ENCODE peak calls at places on chromosomes 16 and 17, in four cellular contexts. J is endodermal cell, F is heart left ventricle, P is foreskin keratinocyte. N is an unnamed sample.

GRCh38 chr17:40564195-40564882 is 933 bp downstream of the CCR7 start:
- DNase-seq in F (no peak), J (peak), P (no peak), N (no peak)

GRCh38 chr16:19147627-19148026 is 20.4 kb upstream of the SYT17 start:
- DNase-seq in J (no peak), P (no peak), F (no peak), N (no peak)

GRCh38 chr16:80174416-80174815 is 366.4 kb upstream of the DYNLRB2 start:
- DNase-seq in F (no peak), P (peak), J (no peak), N (peak)

GRCh38 chr17:40121191-40121885 is 433 bp upstream of the MSL1 start:
- DNase-seq in P (no peak), F (no peak), J (peak), N (peak)

GRCh38 chr17:8818047-8818446 is 18.9 kb upstream of the MFSD6L start:
- DNase-seq in P (no peak), J (peak), F (no peak), N (no peak)

GRCh38 chr16:12543700-12544476 is 259.8 kb downstream of the CPPED1 start:
- DNase-seq in P (no peak), F (no peak), J (no peak), N (no peak)

GRCh38 chr17:7004398-7005253 is 7.8 kb upstream of the RNASEK start:
- DNase-seq in J (peak), F (no peak), P (no peak), N (no peak)

GRCh38 chr16:67723151-67723915 is 4.2 kb upstream of the GFOD2 start:
- DNase-seq in F (no peak), J (no peak), P (peak), N (peak)

GRCh38 chr17:74748279-74748528 is 224 bp upstream of the NHERF1 start:
- DNase-seq in J (no peak), F (no peak), P (no peak), N (no peak)

GRCh38 chr16:56609463-56609921 is 1.1 kb downstream of the MT2A start:
- DNase-seq in J (peak), P (peak), F (peak), N (peak)

GRCh38 chr17:81851423-81851822 is 8.9 kb downstream of the P4HB start:
- DNase-seq in J (no peak), P (no peak), F (no peak), N (no peak)

GRCh38 chr17:81858967-81859905 is 1.1 kb downstream of the P4HB start:
- DNase-seq in F (no peak), P (no peak), J (no peak), N (no peak)

GRCh38 chr17:81852237-81852636 is 8.1 kb downstream of the P4HB start:
- DNase-seq in J (no peak), P (no peak), F (no peak), N (no peak)

GRCh38 chr17:81858170-81858966 is 2.0 kb downstream of the P4HB start:
- DNase-seq in J (no peak), F (no peak), P (no peak), N (no peak)

DNA sequence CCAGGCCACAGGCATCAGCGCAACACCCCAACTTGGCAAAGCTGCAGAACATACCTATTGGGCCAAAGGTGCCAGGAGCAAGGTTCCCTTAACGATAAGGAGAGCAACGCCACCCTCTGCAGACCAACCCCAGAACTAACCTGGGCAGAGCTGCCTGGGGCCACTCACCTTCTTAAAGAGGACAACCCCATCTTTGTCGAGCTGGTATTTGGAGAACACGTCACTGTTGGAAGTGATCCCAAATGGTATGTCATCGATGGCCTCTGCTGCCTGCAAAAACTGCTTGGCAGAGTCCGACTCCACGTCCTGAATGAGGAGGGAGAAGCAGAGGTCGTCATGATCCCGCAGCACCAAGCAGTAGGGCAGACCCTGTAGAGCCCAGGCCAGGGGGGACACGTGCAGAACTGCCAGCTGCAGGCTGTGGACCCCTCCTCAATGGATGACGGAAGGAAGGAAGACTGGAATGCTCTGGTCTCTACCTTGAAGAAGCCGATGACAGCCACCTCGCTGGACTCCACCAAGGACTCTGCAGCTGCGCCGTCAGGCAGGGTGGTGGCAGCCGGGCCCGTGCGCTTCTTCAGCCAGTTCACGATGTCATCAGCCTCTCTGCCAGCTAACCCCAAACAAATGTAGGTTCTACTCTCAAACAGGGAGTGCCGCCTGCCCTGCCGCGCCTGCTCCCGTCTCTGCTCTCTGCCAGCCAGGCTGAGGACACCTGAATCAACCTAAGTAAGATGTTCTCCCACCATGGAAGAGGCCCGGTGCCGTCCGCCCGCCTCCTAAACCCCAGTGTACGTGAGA is 5.2 kb downstream of the P4HB start:
- DNase-seq in F (no peak), J (peak), P (no peak), N (no peak)
- TF ChIP-seq CTCF in F (no peak), J (peak), P (peak), N (no peak)

GRCh38 chr17:34006126-34006525 is 249.0 kb upstream of the CCL2 start:
- DNase-seq in P (no peak), J (no peak), F (no peak), N (no peak)

GRCh38 chr17:34000639-34001038 is 254.4 kb upstream of the CCL2 start:
- DNase-seq in J (no peak), F (no peak), P (no peak), N (no peak)

GRCh38 chr17:34001246-34001645 is 253.8 kb upstream of the CCL2 start:
- DNase-seq in F (no peak), J (no peak), P (no peak), N (no peak)
- H3K27ac ChIP-seq in F (no peak), J (no peak), P (no peak), N (no peak)

GRCh38 chr16:62298567-62298966 is 262.3 kb upstream of the CDH8 start:
- DNase-seq in J (no peak), P (no peak), F (no peak), N (no peak)
- TF ChIP-seq CTCF in J (no peak), P (no peak), F (no peak), N (no peak)

GRCh38 chr16:35314298-35314697 is 1854.9 kb downstream of the TP53TG3F start:
- DNase-seq in J (no peak), P (no peak), F (no peak), N (no peak)

DNA sequence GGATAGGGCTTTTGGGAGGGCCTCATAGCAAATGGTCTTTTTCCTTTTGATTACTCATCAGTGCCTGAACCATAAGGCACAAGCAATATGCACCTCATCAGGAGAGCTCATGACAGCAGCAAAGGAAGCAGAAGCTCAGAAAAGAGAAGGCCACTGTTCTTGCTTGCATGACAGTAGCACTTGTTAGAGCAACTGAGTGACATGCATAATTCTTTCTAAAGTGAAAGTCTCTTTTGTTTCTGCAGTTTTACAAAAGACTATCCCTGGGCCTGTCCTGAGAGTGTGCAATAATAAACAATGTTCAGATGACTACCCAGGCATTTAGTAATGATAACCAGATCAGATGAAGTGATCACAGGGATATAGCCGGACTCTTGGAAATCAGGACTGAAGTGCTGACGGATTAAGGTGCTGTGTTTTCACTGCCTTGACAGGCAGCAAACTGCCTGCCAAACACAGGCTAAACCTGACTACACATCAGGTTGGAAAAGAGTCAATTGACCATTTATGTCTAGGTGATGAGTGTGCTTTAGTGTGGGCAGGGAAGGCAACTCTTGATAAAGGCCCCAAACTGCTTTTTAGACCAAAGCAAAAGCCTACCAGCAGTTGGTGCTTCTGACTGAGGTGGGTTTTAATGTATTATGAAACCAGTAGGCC is 1860.3 kb downstream of the TP53TG3F start:
- DNase-seq in J (no peak), F (no peak), P (no peak), N (no peak)
- H3K27ac ChIP-seq in J (no peak), F (no peak), P (no peak), N (no peak)

GRCh38 chr16:85514295-85514600 is 98.9 kb upstream of the GSE1 start:
- DNase-seq in F (peak), P (no peak), J (peak), N (no peak)
- TF ChIP-seq CTCF in F (peak), P (no peak), J (no peak), N (no peak)

GRCh38 chr17:65556014-65556909 is 5.2 kb downstream of the AXIN2 start:
- DNase-seq in J (peak), F (peak), P (no peak), N (peak)

GRCh38 chr17:65558311-65558682 is 3.2 kb downstream of the AXIN2 start:
- DNase-seq in J (no peak), F (no peak), P (no peak), N (no peak)

GRCh38 chr17:65556910-65557348 is 4.5 kb downstream of the AXIN2 start:
- DNase-seq in P (no peak), F (no peak), J (no peak), N (no peak)

GRCh38 chr17:65558683-65559311 is 2.7 kb downstream of the AXIN2 start:
- DNase-seq in P (no peak), J (peak), F (no peak), N (no peak)

GRCh38 chr17:65557349-65558310 is 3.8 kb downstream of the AXIN2 start:
- DNase-seq in P (no peak), J (no peak), F (no peak), N (no peak)
- H3K27ac ChIP-seq in P (no peak), J (no peak), F (no peak), N (no peak)

GRCh38 chr17:73500414-73500999 is 143.7 kb downstream of the SDK2 start:
- DNase-seq in F (no peak), J (no peak), P (no peak), N (no peak)
- TF ChIP-seq CTCF in F (no peak), J (no peak), P (no peak), N (no peak)

GRCh38 chr17:17131876-17132275 is 74.3 kb downstream of the PLD6 start:
- DNase-seq in P (no peak), J (no peak), F (no peak), N (no peak)

GRCh38 chr17:17130077-17130844 is 75.9 kb downstream of the PLD6 start:
- DNase-seq in J (no peak), F (no peak), P (no peak), N (no peak)

GRCh38 chr17:17134952-17135340 is 71.2 kb downstream of the PLD6 start:
- DNase-seq in P (no peak), F (no peak), J (no peak), N (no peak)

GRCh38 chr17:17134051-17134951 is 71.8 kb downstream of the PLD6 start:
- DNase-seq in P (no peak), F (no peak), J (no peak), N (no peak)

GRCh38 chr17:17132746-17133145 is 73.4 kb downstream of the PLD6 start:
- DNase-seq in J (no peak), P (no peak), F (no peak), N (no peak)
- H3K27ac ChIP-seq in J (no peak), P (no peak), F (no peak), N (no peak)

GRCh38 chr16:72008424-72009216 is at the start of gene DHODH:
- DNase-seq in P (peak), J (peak), F (peak), N (peak)
- TF ChIP-seq CTCF in P (peak), J (no peak), F (peak), N (no peak)

GRCh38 chr16:86584726-86585721 is 6.7 kb downstream of the FOXL1 start:
- DNase-seq in J (no peak), P (no peak), F (no peak), N (no peak)
- H3K27ac ChIP-seq in J (no peak), P (no peak), F (no peak), N (no peak)

N was measured in RWPE1.